ENCODE peak calls at places on chromosomes 16 and 17, in eight cellular contexts. J, U, P, Z, T, A, C and M are unnamed samples.

GRCh38 chr16:13936596-13937081 is 16.7 kb downstream of the ERCC4 start:
- DNase-seq in J (no peak), U (peak; percentile 34), P (no peak), Z (peak; percentile 43), T (no peak), A (peak; percentile 74), C (no peak), M (no peak)

GRCh38 chr17:48719642-48720262 is 2.6 kb downstream of the PRAC1 start:
- DNase-seq in J (no peak), U (no peak), P (no peak), Z (no peak), T (no peak), A (peak; percentile 13), C (no peak), M (no peak)

GRCh38 chr17:80491478-80492342 is 15.3 kb upstream of the NPTX1 start:
- DNase-seq in J (no peak), U (no peak), P (no peak), Z (no peak), T (no peak), A (no peak), C (no peak), M (no peak)

GRCh38 chr17:32819035-32819434 is 57.9 kb downstream of the MYO1D start:
- DNase-seq in J (no peak), U (no peak), P (no peak), Z (no peak), T (no peak), A (peak; percentile 51), C (no peak), M (peak; percentile 61)

GRCh38 chr17:73559532-73559931 is 84.7 kb downstream of the SDK2 start:
- DNase-seq in J (no peak), U (no peak), P (no peak), Z (no peak), T (no peak), A (no peak), C (no peak), M (no peak)

GRCh38 chr17:35170968-35171771 is 23.0 kb downstream of the SLC35G3 start:
- DNase-seq in J (no peak), U (peak; percentile 28), P (no peak), Z (no peak), T (no peak), A (peak; percentile 56), C (no peak), M (no peak)

GRCh38 chr17:1551741-1552140 is 10.9 kb downstream of the PITPNA start:
- DNase-seq in J (no peak), U (no peak), P (no peak), Z (no peak), T (no peak), A (no peak), C (no peak), M (no peak)

GRCh38 chr16:88855736-88856121 is 1.0 kb downstream of the GALNS start:
- DNase-seq in J (no peak), U (no peak), P (no peak), Z (no peak), T (no peak), A (no peak), C (peak; percentile 52), M (no peak)

GRCh38 chr17:15448580-15448956 is 18.9 kb downstream of the CDRT4 start:
- DNase-seq in J (no peak), U (no peak), P (no peak), Z (no peak), T (no peak), A (no peak), C (no peak), M (no peak)

GRCh38 chr17:51397361-51398127 is 137.2 kb downstream of the UTP18 start:
- DNase-seq in J (no peak), U (peak; percentile 80), P (no peak), Z (peak; percentile 75), T (no peak), A (peak; percentile 43), C (no peak), M (no peak)

GRCh38 chr16:22333457-22333994 is 36.3 kb downstream of the POLR3E start:
- DNase-seq in J (no peak), U (no peak), P (no peak), Z (no peak), T (no peak), A (no peak), C (no peak), M (no peak)

GRCh38 chr16:72501739-72502653 is 330.0 kb upstream of the PMFBP1 start:
- DNase-seq in J (peak; percentile 36), U (peak; percentile 83), P (peak; percentile 7), Z (peak; percentile 71), T (no peak), A (peak; percentile 88), C (peak; percentile 55), M (peak; percentile 41)
- TF ChIP-seq CTCF in J (peak; percentile 91), U (peak; percentile 88), P (peak; percentile 61), Z (peak; percentile 95), T (peak; percentile 68), A (peak; percentile 93), C (no peak), M (peak; percentile 95)

DNA sequence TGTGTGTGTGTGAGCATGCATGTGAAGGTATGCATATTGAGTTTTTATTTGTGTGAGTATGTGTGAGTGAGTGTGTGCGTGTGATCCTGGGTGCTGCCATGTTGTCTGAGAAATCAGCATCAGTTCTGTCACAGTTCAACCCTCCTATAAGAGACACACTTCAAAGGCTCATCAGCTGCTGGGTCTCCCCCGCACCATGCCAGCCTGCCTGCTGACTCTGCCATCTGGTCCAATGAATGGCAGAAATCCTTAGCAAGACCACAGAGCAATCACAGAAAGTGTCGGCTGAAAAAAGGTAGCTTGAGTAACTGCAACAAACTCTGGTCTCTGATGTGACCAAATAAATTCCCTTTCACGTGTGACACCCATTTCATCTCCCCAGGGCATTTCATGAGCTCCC is 381.8 kb upstream of the MAF start:
- DNase-seq in J (no peak), U (no peak), P (no peak), Z (no peak), T (no peak), A (no peak), C (no peak), M (no peak)
- TF ChIP-seq CTCF in J (no peak), U (no peak), P (no peak), Z (no peak), T (no peak), A (no peak), C (no peak), M (no peak)

GRCh38 chr16:62194828-62195227 is 158.6 kb upstream of the CDH8 start:
- DNase-seq in J (no peak), U (no peak), P (no peak), Z (no peak), T (no peak), A (no peak), C (no peak), M (no peak)

DNA sequence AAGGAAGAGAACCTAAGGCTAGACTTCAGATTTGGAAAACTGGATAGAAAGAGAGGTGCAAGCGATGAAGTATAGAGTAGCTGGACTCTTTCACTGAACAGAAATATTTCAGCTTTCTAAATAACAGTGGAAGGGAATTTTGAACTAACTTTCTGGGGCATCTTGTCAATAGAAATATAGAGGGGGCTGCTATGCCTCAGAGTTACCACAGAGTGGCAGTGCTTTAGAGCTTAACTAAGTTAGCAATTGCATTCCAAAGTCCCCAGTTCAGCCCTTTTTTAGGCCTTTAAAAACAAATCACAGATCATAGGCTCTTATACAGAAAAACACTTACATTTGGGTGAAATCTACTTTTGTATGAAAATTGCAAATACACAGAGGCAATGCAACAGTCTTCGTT is 154.2 kb upstream of the CDH8 start:
- DNase-seq in J (no peak), U (peak; percentile 4), P (no peak), Z (no peak), T (no peak), A (peak; percentile 1), C (no peak), M (no peak)
- TF ChIP-seq CTCF in J (peak; percentile 83), U (peak; percentile 42), P (no peak), Z (peak; percentile 41), T (peak; percentile 60), A (peak; percentile 7), C (no peak), M (no peak)

GRCh38 chr17:43779145-43780125 is 658 bp upstream of the DUSP3 start:
- DNase-seq in J (no peak), U (peak; percentile 40), P (no peak), Z (peak; percentile 38), T (no peak), A (peak; percentile 41), C (no peak), M (no peak)
- TF ChIP-seq CTCF in J (peak; percentile 10), U (peak; percentile 17), P (no peak), Z (peak; percentile 32), T (peak; percentile 30), A (peak; percentile 15), C (no peak), M (no peak)

GRCh38 chr17:67974598-67975066 is 21.6 kb downstream of the C17orf58 start:
- DNase-seq in J (no peak), U (no peak), P (no peak), Z (no peak), T (no peak), A (no peak), C (no peak), M (no peak)
- TF ChIP-seq CTCF in J (no peak), U (no peak), P (no peak), Z (no peak), T (no peak), A (no peak), C (no peak), M (no peak)

GRCh38 chr16:4433228-4433627 is 7.6 kb downstream of the DNAJA3 start:
- DNase-seq in J (no peak), U (no peak), P (no peak), Z (no peak), T (no peak), A (no peak), C (no peak), M (no peak)
- TF ChIP-seq CTCF in J (no peak), U (no peak), P (no peak), Z (no peak), T (no peak), A (no peak), C (no peak), M (no peak)